ENCODE peak calls at places on chromosomes 4 and X, in seven cellular contexts. W is HepG2; Y is A549; Q is omental fat pad; E is activated CD8-positive, alpha-beta memory T cell treated with anti-CD3 and anti-CD28 coated beads, Interleukin-2, amount 10 ng/mL, durations not matched to agents 7 days and 5 days; D is CD8-positive, alpha-beta T cell; P is upper lobe of right lung. M is an unnamed sample.

GRCh38 chrX:10399152-10399741 is 221.1 kb downstream of the MID1 start:
- ATAC-seq in W (no peak), P (no peak), Q (no peak), Y (no peak), D (no peak), E (no peak), M (no peak)

GRCh38 chr4:98891533-98892337 is 37.2 kb downstream of the EIF4E start:
- ATAC-seq in W (no peak), D (no peak), Y (no peak), P (no peak), Q (no peak), E (no peak), M (no peak)

GRCh38 chrX:11337292-11338009 is 44.2 kb downstream of the AMELX start:
- ATAC-seq in Q (no peak), W (no peak), D (no peak), Y (no peak), P (no peak), E (no peak), M (no peak)

GRCh38 chr4:17368408-17368807 is 143.5 kb downstream of the QDPR start:
- ATAC-seq in W (no peak), D (no peak), P (no peak), Y (no peak), Q (no peak), E (no peak), M (peak; percentile 94)

GRCh38 chrX:18992829-18993228 is 8.9 kb upstream of the PHKA2 start:
- ATAC-seq in Y (no peak), W (no peak), D (no peak), P (no peak), Q (no peak), E (no peak), M (no peak)

GRCh38 chr4:153084939-153085630 is 119.2 kb upstream of the TRIM2 start:
- ATAC-seq in D (peak; percentile 90), P (peak; percentile 90), E (peak; percentile 74), Q (peak; percentile 70), W (peak; percentile 79), Y (peak; percentile 71), M (peak; percentile 67)

GRCh38 chrX:120680090-120680489 is 50.2 kb upstream of the C1GALT1C1 start:
- ATAC-seq in E (no peak), W (no peak), P (no peak), Y (no peak), D (no peak), Q (no peak), M (no peak)

GRCh38 chr4:140876597-140877364 is 120.6 kb upstream of the TBC1D9 start:
- ATAC-seq in P (no peak), Y (no peak), D (no peak), E (no peak), Q (no peak), W (no peak), M (no peak)

GRCh38 chr4:82560853-82561744 is 689 bp downstream of the TMEM150C start:
- ATAC-seq in E (peak; percentile 33), Y (peak; percentile 84), Q (peak; percentile 39), P (peak; percentile 30), W (peak; percentile 68), D (no peak), M (peak; percentile 15)

GRCh38 chr4:59409647-59410046 is 1790.5 kb upstream of the ADGRL3 start:
- ATAC-seq in D (no peak), Y (no peak), W (no peak), Q (no peak), E (no peak), P (no peak), M (no peak)

GRCh38 chrX:151981129-151981528 is 6.7 kb upstream of the GABRE start:
- ATAC-seq in P (no peak), Y (peak; percentile 54), W (no peak), D (no peak), E (no peak), Q (peak; percentile 59), M (peak; percentile 79)

GRCh38 chr4:128384091-128384520 is 96.5 kb upstream of the PGRMC2 start:
- ATAC-seq in Q (no peak), W (no peak), Y (no peak), E (no peak), P (no peak), D (no peak), M (no peak)

GRCh38 chr4:100848865-100849264 is 331.0 kb upstream of the EMCN start:
- ATAC-seq in E (peak; percentile 80), Y (peak; percentile 30), Q (no peak), W (peak; percentile 66), D (no peak), P (peak; percentile 36), M (peak; percentile 46)

GRCh38 chrX:56402207-56402606 is 161.2 kb upstream of the UBQLN2 start:
- ATAC-seq in D (no peak), Y (no peak), E (no peak), Q (no peak), W (no peak), P (no peak), M (no peak)

GRCh38 chr4:184100297-184100885 is 117.3 kb downstream of the ENPP6 start:
- ATAC-seq in D (no peak), Q (no peak), W (no peak), E (no peak), P (peak; percentile 80), Y (peak; percentile 76), M (peak; percentile 63)

GRCh38 chrX:38304010-38304409 is 23.3 kb downstream of the RPGR start:
- ATAC-seq in W (peak; percentile 65), D (no peak), Y (no peak), P (no peak), E (no peak), Q (no peak), M (no peak)

GRCh38 chr4:156829194-156829593 is 142.4 kb downstream of the PDGFC start:
- ATAC-seq in W (no peak), Q (peak; percentile 30), P (peak; percentile 63), D (no peak), Y (no peak), E (no peak), M (no peak)

GRCh38 chr4:55611358-55612059 is 19.5 kb upstream of the PDCL2 start:
- ATAC-seq in W (no peak), P (no peak), Q (no peak), E (no peak), D (no peak), Y (no peak), M (peak; percentile 67)

GRCh38 chr4:41613782-41614181 is 75.8 kb downstream of the LIMCH1 start:
- ATAC-seq in Y (no peak), W (no peak), D (no peak), Q (peak; percentile 63), P (no peak), E (no peak), M (no peak)

GRCh38 chr4:113162089-113162488 is 112.6 kb downstream of the ANK2 start:
- ATAC-seq in Y (no peak), D (no peak), W (no peak), P (no peak), Q (no peak), E (no peak), M (no peak)

GRCh38 chr4:133624744-133625143 is 475.6 kb downstream of the PCDH10 start:
- ATAC-seq in W (peak; percentile 58), Y (no peak), E (no peak), D (no peak), P (no peak), Q (no peak), M (no peak)

GRCh38 chr4:25117274-25117673 is 43.0 kb downstream of the SEPSECS start:
- ATAC-seq in P (no peak), D (no peak), Q (no peak), E (no peak), Y (no peak), W (peak; percentile 38), M (no peak)

GRCh38 chrX:2371026-2371778 is 129.6 kb downstream of the DHRSX start:
- ATAC-seq in P (no peak), Q (peak; percentile 86), D (no peak), E (no peak), Y (peak; percentile 43), W (no peak), M (no peak)

GRCh38 chr4:40173470-40173875 is 23.4 kb upstream of the RHOH start:
- ATAC-seq in D (no peak), E (peak; percentile 68), W (peak; percentile 22), P (no peak), Q (no peak), Y (no peak), M (peak; percentile 15)

GRCh38 chr4:106266201-106266600 is 49.8 kb downstream of the TBCK start:
- ATAC-seq in Y (peak; percentile 64), W (peak; percentile 73), P (no peak), E (no peak), D (no peak), Q (no peak), M (no peak)

GRCh38 chr4:134328741-134329140 is 127.2 kb upstream of the PABPC4L start:
- ATAC-seq in Y (no peak), W (peak; percentile 77), Q (no peak), E (no peak), D (no peak), P (no peak), M (no peak)

GRCh38 chrX:32392655-32393054 is 818.7 kb downstream of the DMD start:
- ATAC-seq in D (no peak), Y (no peak), P (no peak), W (no peak), Q (no peak), E (no peak), M (no peak)

GRCh38 chr4:2725380-2725779 is 30.8 kb downstream of the TNIP2 start:
- ATAC-seq in P (no peak), W (no peak), Q (no peak), D (no peak), E (no peak), Y (no peak), M (no peak)

GRCh38 chr4:13522282-13523104 is 21.8 kb downstream of the NKX3-2 start:
- ATAC-seq in P (peak; percentile 35), Y (no peak), W (peak; percentile 73), E (no peak), Q (no peak), D (no peak), M (no peak)

GRCh38 chr4:40546506-40546905 is 83.2 kb downstream of the RBM47 start:
- ATAC-seq in Q (no peak), E (no peak), W (peak; percentile 84), P (peak; percentile 48), Y (no peak), D (no peak), M (no peak)

GRCh38 chr4:70613893-70614572 is 14.5 kb upstream of the ENAM start:
- ATAC-seq in Q (peak; percentile 52), E (no peak), W (no peak), P (peak; percentile 25), Y (no peak), D (no peak), M (no peak)

GRCh38 chrX:130109429-130110378 is 593 bp downstream of the ELF4 start:
- ATAC-seq in D (peak; percentile 12), Q (no peak), P (peak; percentile 28), E (peak; percentile 27), Y (peak; percentile 11), W (peak; percentile 34), M (no peak)

GRCh38 chrX:13646154-13646549 is 6.8 kb upstream of the TCEANC start:
- ATAC-seq in Q (peak; percentile 67), D (no peak), E (no peak), P (peak; percentile 87), W (peak; percentile 79), Y (peak; percentile 93), M (peak; percentile 72)

GRCh38 chr4:83728191-83728590 is 192.3 kb downstream of the GPAT3 start:
- ATAC-seq in W (no peak), Y (no peak), E (no peak), P (no peak), D (no peak), Q (no peak), M (no peak)

GRCh38 chrX:154399527-154400368 is 1.6 kb downstream of the RPL10 start:
- ATAC-seq in E (no peak), Q (no peak), Y (no peak), D (peak; percentile 7), W (no peak), P (no peak), M (no peak)